ENCODE peak calls at places on chromosome 4, in nine cellular contexts. A is B cell; V is activated T-cell treated with anti-CD3 and anti-CD28 coated beads for 1 hour; Q is PC-9; U is OCI-M1; H is fibroblast of pulmonary artery; E is astrocyte; O is stimulated activated CD8-positive, alpha-beta memory T cell treated with anti-CD3 and anti-CD28 coated beads, Interleukin-15, amount 100 ng/mL, for 1 hour; Z is HS-5. J is an unnamed sample.

GRCh38 chr4:158133551-158133950 is 39.3 kb downstream of the GASK1B start:
- DNase-seq in O (no peak), U (no peak), A (no peak), E (no peak), V (no peak), Q (no peak), H (no peak), Z (no peak), J (no peak)

GRCh38 chr4:17060230-17060629 is 161.8 kb upstream of the LDB2 start:
- DNase-seq in V (no peak), U (no peak), A (no peak), Q (no peak), H (no peak), E (no peak), O (no peak), Z (no peak), J (no peak)

GRCh38 chr4:48944659-48945290 is 38.2 kb upstream of the OCIAD2 start:
- DNase-seq in E (no peak), U (peak; percentile 68), V (peak; percentile 20), H (no peak), A (no peak), Z (no peak), O (no peak), Q (peak; percentile 50), J (no peak)

GRCh38 chr4:680931-681645 is 6.7 kb downstream of the MYL5 start:
- DNase-seq in V (no peak), U (peak; percentile 49), A (peak; percentile 56), O (no peak), Z (no peak), H (peak; percentile 35), Q (peak; percentile 37), E (no peak), J (peak; percentile 81)

GRCh38 chr4:92344216-92344615 is 40.5 kb downstream of the GRID2 start:
- DNase-seq in A (no peak), U (no peak), V (no peak), O (no peak), H (no peak), Z (no peak), E (no peak), Q (no peak), J (no peak)

GRCh38 chr4:176448761-176449160 is 129.0 kb downstream of the SPCS3 start:
- DNase-seq in V (no peak), O (no peak), A (no peak), Q (no peak), Z (no peak), E (no peak), H (no peak), U (no peak), J (no peak)

GRCh38 chr4:139872274-139872673 is 206.7 kb downstream of the MGST2 start:
- DNase-seq in Z (peak; percentile 92), E (peak; percentile 97), A (no peak), O (no peak), U (peak; percentile 19), V (no peak), Q (peak; percentile 15), H (peak; percentile 96), J (peak; percentile 59)

GRCh38 chr4:164501074-164501473 is 252.9 kb upstream of the SMIM31 start:
- DNase-seq in V (no peak), U (no peak), E (peak; percentile 75), Q (no peak), A (no peak), H (peak; percentile 0), Z (peak; percentile 33), O (no peak), J (no peak)

GRCh38 chr4:176289561-176289960 is 20.5 kb upstream of the ASB5 start:
- DNase-seq in U (no peak), Q (no peak), Z (no peak), E (no peak), H (no peak), O (no peak), V (no peak), A (no peak), J (no peak)

GRCh38 chr4:29970626-29971025 is 749.5 kb upstream of the PCDH7 start:
- DNase-seq in H (peak; percentile 35), Z (peak; percentile 16), V (no peak), Q (no peak), U (peak; percentile 35), A (no peak), E (no peak), O (no peak), J (no peak)

GRCh38 chr4:16597829-16598228 is 300.6 kb downstream of the LDB2 start:
- DNase-seq in V (no peak), A (no peak), H (peak; percentile 64), E (peak; percentile 71), O (no peak), Q (no peak), Z (no peak), U (no peak), J (no peak)

GRCh38 chr4:80259012-80259411 is 7.5 kb upstream of the FGF5 start:
- DNase-seq in H (no peak), E (no peak), A (no peak), Q (no peak), U (no peak), V (no peak), Z (no peak), O (no peak), J (no peak)

GRCh38 chr4:114015444-114015899 is 36.0 kb upstream of the ARSJ start:
- DNase-seq in Q (peak; percentile 29), A (no peak), H (peak; percentile 100), E (peak; percentile 100), U (no peak), V (no peak), Z (peak; percentile 99), O (no peak), J (peak; percentile 64)

GRCh38 chr4:169314906-169315305 is 44.1 kb upstream of the SH3RF1 start:
- DNase-seq in Z (peak; percentile 39), A (no peak), O (no peak), U (no peak), E (peak; percentile 57), H (peak; percentile 68), V (no peak), Q (peak; percentile 48), J (peak; percentile 27)

GRCh38 chr4:74219241-74219640 is 61.3 kb downstream of the MTHFD2L start:
- DNase-seq in U (no peak), H (no peak), Q (no peak), A (no peak), V (no peak), O (no peak), Z (no peak), E (no peak), J (no peak)

GRCh38 chr4:5930456-5930855 is 37.6 kb upstream of the CRMP1 start:
- DNase-seq in A (no peak), Q (no peak), V (no peak), O (no peak), E (no peak), Z (no peak), H (no peak), U (no peak), J (no peak)

GRCh38 chr4:81021526-81021944 is 9.0 kb upstream of the BMP3 start:
- DNase-seq in E (no peak), V (no peak), Q (peak; percentile 58), H (no peak), U (no peak), A (no peak), Z (no peak), O (no peak), J (no peak)

GRCh38 chr4:137082051-137082450 is 450.2 kb downstream of the PCDH18 start:
- DNase-seq in H (no peak), A (no peak), Q (no peak), E (no peak), V (no peak), U (no peak), Z (no peak), O (no peak), J (no peak)

GRCh38 chr4:146336413-146336807 is 122.1 kb downstream of the REELD1 start:
- DNase-seq in E (peak; percentile 29), Z (no peak), H (no peak), A (no peak), V (no peak), O (no peak), U (no peak), Q (no peak), J (no peak)

GRCh38 chr4:10589308-10589707 is 95.3 kb downstream of the CLNK start:
- DNase-seq in Z (no peak), A (no peak), V (no peak), H (peak; percentile 19), Q (no peak), O (no peak), E (no peak), U (no peak), J (no peak)

GRCh38 chr4:55742655-55743191 is 76.9 kb upstream of the EXOC1L start:
- DNase-seq in E (peak; percentile 54), V (no peak), Q (no peak), O (no peak), U (peak; percentile 68), Z (no peak), A (no peak), H (peak; percentile 46), J (no peak)

GRCh38 chr4:4720671-4721070 is 138.8 kb upstream of the MSX1 start:
- DNase-seq in O (no peak), Z (no peak), H (no peak), Q (no peak), A (no peak), U (no peak), V (no peak), E (no peak), J (no peak)

GRCh38 chr4:177532363-177532762 is 90.1 kb upstream of the AGA start:
- DNase-seq in O (no peak), E (no peak), Q (no peak), H (no peak), V (no peak), Z (no peak), U (no peak), A (no peak), J (no peak)

GRCh38 chr4:164596318-164596878 is 157.5 kb upstream of the SMIM31 start:
- DNase-seq in Q (no peak), V (no peak), O (no peak), A (no peak), E (no peak), H (no peak), U (no peak), Z (no peak), J (no peak)

GRCh38 chr4:180925800-180926199 is 1317.4 kb upstream of the TENM3 start:
- DNase-seq in Q (no peak), E (peak; percentile 42), H (no peak), A (no peak), U (no peak), V (no peak), Z (no peak), O (no peak), J (no peak)

GRCh38 chr4:179472164-179472563 is 2029.9 kb upstream of the AGA start:
- DNase-seq in Q (no peak), Z (no peak), H (no peak), U (no peak), A (no peak), O (no peak), V (no peak), E (no peak), J (no peak)

GRCh38 chr4:75561789-75562188 is 5.9 kb downstream of the ODAPH start:
- DNase-seq in U (no peak), Q (peak; percentile 72), O (no peak), A (no peak), Z (no peak), H (peak; percentile 23), E (peak; percentile 52), V (no peak), J (no peak)

GRCh38 chr4:23237771-23238170 is 545.0 kb downstream of the GBA3 start:
- DNase-seq in O (no peak), Z (no peak), H (peak; percentile 23), A (no peak), V (no peak), U (no peak), E (no peak), Q (no peak), J (no peak)

GRCh38 chr4:159273841-159274240 is 171.0 kb downstream of the RAPGEF2 start:
- DNase-seq in E (no peak), Z (no peak), H (no peak), V (no peak), A (no peak), Q (no peak), O (no peak), U (no peak), J (no peak)

GRCh38 chr4:142874684-142875083 is 28.6 kb upstream of the INPP4B start:
- DNase-seq in U (no peak), V (no peak), Z (no peak), H (no peak), E (no peak), O (no peak), Q (no peak), A (no peak), J (no peak)

GRCh38 chr4:2417765-2418651 is at the start of gene ZFYVE28:
- DNase-seq in O (no peak), V (no peak), Z (no peak), H (peak; percentile 36), A (no peak), E (no peak), U (peak; percentile 48), Q (no peak), J (peak; percentile 56)

J was measured in AG08396.